ENCODE peak calls at places on chromosomes 12 and 14, in ten cellular contexts. V is ELR; R is activated naive CD8-positive, alpha-beta T cell treated with anti-CD3 and anti-CD28 coated beads, Interleukin-2, amount 50 U/mL, for 24 hours; U is H54; W is H9; N is colonic mucosa; G is adrenal gland; A is NCI-H460; O is NCI-H1092 treated with DMSO at 0.1 percent for 48 hours; S is SJSA1. B is an unnamed sample.

GRCh38 chr12:72276212-72276865 is 4.2 kb downstream of the TRHDE start:
- DNase-seq in N (no peak), O (no peak), A (no peak), V (peak), W (no peak), R (no peak), G (no peak), S (peak), U (no peak), B (no peak)

GRCh38 chr14:68862954-68863594 is 70.2 kb upstream of the ZFP36L1 start:
- DNase-seq in V (peak), U (peak), N (peak), A (peak), R (peak), G (peak), S (peak), W (peak), O (peak), B (peak)

GRCh38 chr14:89813485-89814080 is 140.9 kb downstream of the EFCAB11 start:
- DNase-seq in N (no peak), A (no peak), U (no peak), S (peak), O (no peak), W (peak), G (no peak), V (peak), R (no peak), B (no peak)

GRCh38 chr12:15532364-15532977 is 210.2 kb downstream of the PTPRO start:
- DNase-seq in W (peak), O (no peak), R (peak), N (peak), S (peak), U (peak), V (peak), G (no peak), A (peak), B (no peak)

GRCh38 chr12:13435535-13435934 is 239.0 kb downstream of the EMP1 start:
- DNase-seq in R (no peak), V (peak), O (no peak), S (no peak), A (no peak), W (peak), G (no peak), N (no peak), U (no peak), B (no peak)

GRCh38 chr14:21084988-21085853 is 13.2 kb downstream of the ZNF219 start:
- DNase-seq in R (no peak), W (no peak), N (no peak), A (no peak), V (peak), U (no peak), G (peak), S (peak), O (no peak), B (peak)

GRCh38 chr12:122870867-122871664 is 24.9 kb downstream of the VPS37B start:
- DNase-seq in O (peak), S (peak), N (no peak), V (no peak), U (no peak), A (no peak), W (no peak), G (peak), R (no peak), B (peak)

GRCh38 chr14:99726538-99727095 is 42.5 kb downstream of the CYP46A1 start:
- DNase-seq in W (peak), A (no peak), V (no peak), G (no peak), S (no peak), R (no peak), U (no peak), N (no peak), O (no peak), B (peak)

GRCh38 chr14:67166450-67166853 is 22.8 kb upstream of the GARIN2 start:
- DNase-seq in U (no peak), R (peak), O (peak), N (peak), S (peak), V (peak), W (no peak), G (peak), A (peak), B (no peak)